ENCODE peak calls at places on chromosomes 4 and X, in four cellular contexts. D is progenitor cell of endocrine pancreas; B is Calu3; L is stimulated activated CD8-positive, alpha-beta memory T cell treated with anti-CD3 and anti-CD28 coated beads, Interleukin-4, amount 100 ng/mL, for 24 hours. R is an unnamed sample.

GRCh38 chr4:106277140-106277680 is 38.8 kb downstream of the TBCK start:
- DNase-seq in D (no peak), L (no peak), B (no peak), R (no peak)

GRCh38 chrX:150240643-150240970 is 122.5 kb upstream of the MAMLD1 start:
- DNase-seq in L (no peak), D (no peak), B (no peak), R (no peak)

GRCh38 chrX:989959-990510 is 222.4 kb downstream of the CRLF2 start:
- DNase-seq in D (peak), L (peak), B (no peak), R (peak)

GRCh38 chr4:137359691-137360315 is 172.5 kb downstream of the PCDH18 start:
- DNase-seq in D (no peak), L (no peak), B (peak), R (peak)

GRCh38 chr4:4575284-4576211 is 33.7 kb upstream of the STX18 start:
- DNase-seq in L (peak), D (peak), B (peak), R (peak)

GRCh38 chr4:83569967-83570366 is 34.1 kb downstream of the GPAT3 start:
- DNase-seq in B (peak), D (no peak), L (no peak), R (no peak)

GRCh38 chr4:40848251-40848650 is 98.5 kb downstream of the NSUN7 start:
- DNase-seq in B (no peak), D (no peak), L (no peak), R (no peak)

GRCh38 chr4:184170996-184171395 is 46.7 kb downstream of the ENPP6 start:
- DNase-seq in L (no peak), D (no peak), B (no peak), R (peak)

GRCh38 chr4:153919667-153920066 is 130.8 kb upstream of the SFRP2 start:
- DNase-seq in L (no peak), D (no peak), B (no peak), R (no peak)

GRCh38 chr4:114019276-114019971 is 40.0 kb upstream of the ARSJ start:
- DNase-seq in L (no peak), B (no peak), D (no peak), R (peak)

GRCh38 chr4:55609393-55609821 is 17.4 kb upstream of the PDCL2 start:
- DNase-seq in L (no peak), D (no peak), B (no peak), R (peak)

GRCh38 chrX:150454508-150455219 is 91.5 kb downstream of the MAMLD1 start:
- DNase-seq in B (no peak), D (no peak), L (no peak), R (no peak)

GRCh38 chr4:71604785-71605184 is 179.1 kb downstream of the GC start:
- DNase-seq in D (no peak), L (no peak), B (no peak), R (no peak)

GRCh38 chrX:149365552-149365951 is 139.6 kb downstream of the IDS start:
- DNase-seq in L (no peak), B (no peak), D (no peak), R (no peak)